ENCODE peak calls at places on chromosomes 2 and 18, in five cellular contexts. U is activated effector memory CD4-positive, alpha-beta T cell treated with Interleukin-2 at 50 U/mL for 16 hours; J is ecto neural progenitor cell; Y is CD4-positive, alpha-beta memory T cell; N is naive thymus-derived CD4-positive, alpha-beta T cell. B is an unnamed sample.

GRCh38 chr18:40133253-40133652 is 1821.8 kb upstream of the PIK3C3 start:
- DNase-seq in N (no peak), Y (no peak), J (no peak), U (no peak), B (no peak)

GRCh38 chr2:86028763-86029381 is 76.8 kb downstream of the POLR1A start:
- DNase-seq in U (no peak), J (no peak), Y (no peak), N (no peak), B (no peak)

GRCh38 chr2:168336786-168337388 is 89.5 kb upstream of the STK39 start:
- DNase-seq in N (peak; percentile 46), Y (peak; percentile 50), U (peak; percentile 44), J (no peak), B (no peak)

GRCh38 chr18:2572144-2572682 is 856 bp downstream of the NDC80 start:
- DNase-seq in Y (no peak), U (no peak), N (no peak), J (no peak), B (no peak)

GRCh38 chr2:111663471-111663951 is 220.5 kb downstream of the ANAPC1 start:
- DNase-seq in N (no peak), U (no peak), Y (no peak), J (peak; percentile 21), B (no peak)

GRCh38 chr2:60414731-60415130 is 138.7 kb downstream of the BCL11A start:
- DNase-seq in J (no peak), U (no peak), N (no peak), Y (no peak), B (no peak)

GRCh38 chr2:29011650-29012060 is 30.6 kb downstream of the TOGARAM2 start:
- DNase-seq in Y (peak; percentile 84), U (peak; percentile 70), N (peak; percentile 91), J (no peak), B (peak; percentile 39)

GRCh38 chr2:58794103-58794502 is 553.0 kb upstream of the FANCL start:
- DNase-seq in Y (no peak), N (no peak), J (no peak), U (no peak), B (no peak)

GRCh38 chr2:12059616-12060441 is 313.4 kb downstream of the LPIN1 start:
- DNase-seq in U (no peak), Y (no peak), N (no peak), J (no peak), B (no peak)

GRCh38 chr18:74249181-74249968 is 42.4 kb downstream of the CYB5A start:
- DNase-seq in J (no peak), Y (no peak), N (no peak), U (no peak), B (no peak)

GRCh38 chr2:85999131-85999831 is 106.4 kb downstream of the POLR1A start:
- DNase-seq in U (peak; percentile 27), J (no peak), N (peak; percentile 25), Y (peak; percentile 35), B (no peak)

GRCh38 chr18:48798334-48799197 is 152.2 kb downstream of the SMAD7 start:
- DNase-seq in Y (no peak), J (peak; percentile 23), U (no peak), N (no peak), B (no peak)

GRCh38 chr2:11703700-11704099 is 33.7 kb upstream of the NTSR2 start:
- DNase-seq in U (no peak), N (no peak), J (no peak), Y (no peak), B (no peak)

GRCh38 chr2:43852196-43852730 is 13.5 kb downstream of the ABCG8 start:
- DNase-seq in U (no peak), N (no peak), J (peak; percentile 38), Y (no peak), B (peak; percentile 7)

GRCh38 chr2:238945433-238946150 is 97.7 kb downstream of the TWIST2 start:
- DNase-seq in U (no peak), J (peak; percentile 79), Y (no peak), N (no peak), B (no peak)

GRCh38 chr2:126981476-126981875 is 82.8 kb downstream of the TEX51 start:
- DNase-seq in U (no peak), J (no peak), N (no peak), Y (no peak), B (no peak)

GRCh38 chr2:29525921-29526320 is 395.5 kb downstream of the ALK start:
- DNase-seq in N (no peak), Y (no peak), U (no peak), J (peak; percentile 16), B (no peak)

GRCh38 chr2:134198006-134198634 is 55.8 kb upstream of the MGAT5 start:
- DNase-seq in J (no peak), Y (no peak), U (no peak), N (no peak), B (no peak)

GRCh38 chr2:22901471-22901870 is 483.5 kb upstream of the KLHL29 start:
- DNase-seq in N (no peak), U (no peak), Y (no peak), J (no peak), B (no peak)

GRCh38 chr2:240397542-240397916 is 37.9 kb upstream of the GPC1 start:
- DNase-seq in U (no peak), J (peak; percentile 41), N (no peak), Y (no peak), B (no peak)

GRCh38 chr2:126797622-126798275 is 100.9 kb upstream of the TEX51 start:
- DNase-seq in U (no peak), N (no peak), Y (no peak), J (peak; percentile 40), B (no peak)

GRCh38 chr2:27809761-27810241 is 38.3 kb downstream of the MRPL33 start:
- DNase-seq in Y (no peak), U (no peak), J (no peak), N (no peak), B (no peak)

GRCh38 chr2:19674051-19675002 is 227.5 kb downstream of the TTC32 start:
- DNase-seq in U (no peak), Y (no peak), J (no peak), N (no peak), B (no peak)

GRCh38 chr2:15352363-15352762 is 208.8 kb downstream of the NBAS start:
- DNase-seq in J (no peak), U (no peak), Y (no peak), N (no peak), B (no peak)

GRCh38 chr2:27581417-27582128 is 1.3 kb upstream of the ZNF512 start:
- DNase-seq in N (no peak), Y (no peak), J (no peak), U (peak; percentile 2), B (no peak)

GRCh38 chr2:197236816-197237215 is 73.8 kb downstream of the ANKRD44 start:
- DNase-seq in J (no peak), N (peak; percentile 18), U (no peak), Y (no peak), B (no peak)

GRCh38 chr18:37394610-37394965 is 171.0 kb downstream of the CELF4 start:
- DNase-seq in U (no peak), Y (no peak), N (no peak), J (no peak), B (no peak)

GRCh38 chr2:157238296-157238695 is 19.2 kb upstream of the GALNT5 start:
- DNase-seq in Y (no peak), J (no peak), N (no peak), U (no peak), B (no peak)

GRCh38 chr18:30487962-30488361 is 554.6 kb downstream of the DSC3 start:
- DNase-seq in J (no peak), N (no peak), U (no peak), Y (no peak), B (no peak)

GRCh38 chr2:232332940-232333259 is 45.7 kb upstream of the ALPP start:
- DNase-seq in N (no peak), U (no peak), J (no peak), Y (no peak), B (no peak)

GRCh38 chr2:78892310-78892709 is 133.2 kb upstream of the REG3G start:
- DNase-seq in N (no peak), J (no peak), U (no peak), Y (no peak), B (no peak)

GRCh38 chr18:1075310-1075709 is 170.6 kb downstream of the ADCYAP1 start:
- DNase-seq in N (no peak), J (no peak), U (no peak), Y (no peak), B (no peak)

GRCh38 chr18:46577546-46577945 is 79.5 kb downstream of the LOXHD1 start:
- DNase-seq in N (no peak), U (no peak), Y (no peak), J (no peak), B (no peak)

GRCh38 chr18:61581578-61582204 is 248.5 kb downstream of the CDH20 start:
- DNase-seq in J (peak; percentile 93), N (peak; percentile 31), U (peak; percentile 40), Y (peak; percentile 62), B (peak; percentile 88)

GRCh38 chr2:11263177-11263576 is 81.3 kb downstream of the ROCK2 start:
- DNase-seq in Y (no peak), U (no peak), J (no peak), N (no peak), B (no peak)

GRCh38 chr18:44708451-44709083 is 27.9 kb downstream of the SETBP1 start:
- DNase-seq in J (no peak), N (no peak), U (no peak), Y (no peak), B (no peak)

GRCh38 chr2:218984239-218985020 is 554 bp downstream of the FEV start:
- DNase-seq in N (no peak), J (no peak), Y (no peak), U (no peak), B (peak; percentile 78)

B was measured in SK-N-SH.